ENCODE peak calls at places on chromosomes 7 and 10, in ten cellular contexts. R is psoas muscle; F is HL-60; Z is CD8-positive, alpha-beta T cell; D is lung; J is cardiac muscle cell; W is neural crest cell; P is GM13977; N is HCT116; U is AG04449. G is an unnamed sample.

GRCh38 chr10:4316166-4316810 is 509.7 kb upstream of the AKR1E2 start:
- DNase-seq in R (peak; percentile 56), F (no peak), Z (no peak), D (no peak), J (no peak), W (peak; percentile 5), P (no peak), N (no peak), U (no peak), G (no peak)

GRCh38 chr7:44261239-44261638 is 60.5 kb downstream of the YKT6 start:
- DNase-seq in R (no peak), F (no peak), Z (no peak), D (no peak), J (no peak), W (no peak), P (peak; percentile 68), N (no peak), U (no peak), G (no peak)

GRCh38 chr7:51046103-51046466 is 263.4 kb upstream of the GRB10 start:
- DNase-seq in R (no peak), F (no peak), Z (no peak), D (no peak), J (no peak), W (no peak), P (no peak), N (no peak), U (no peak), G (no peak)

GRCh38 chr7:12111461-12112405 is 99.4 kb upstream of the TMEM106B start:
- DNase-seq in R (peak; percentile 47), F (no peak), Z (peak; percentile 15), D (peak; percentile 54), J (peak; percentile 55), W (no peak), P (no peak), N (no peak), U (no peak), G (peak; percentile 9)

GRCh38 chr7:69412331-69413146 is 185.7 kb upstream of the AUTS2 start:
- DNase-seq in R (peak; percentile 67), F (no peak), Z (no peak), D (no peak), J (no peak), W (no peak), P (peak; percentile 66), N (no peak), U (no peak), G (no peak)

GRCh38 chr10:74891048-74891447 is 64.6 kb downstream of the KAT6B start:
- DNase-seq in R (no peak), F (no peak), Z (no peak), D (no peak), J (no peak), W (no peak), P (no peak), N (no peak), U (no peak), G (no peak)

GRCh38 chr10:127872871-127873600 is 19.7 kb downstream of the CLRN3 start:
- DNase-seq in R (no peak), F (no peak), Z (no peak), D (no peak), J (no peak), W (no peak), P (no peak), N (no peak), U (no peak), G (no peak)

GRCh38 chr10:51915031-51915542 is 215.7 kb upstream of the CSTF2T start:
- DNase-seq in R (no peak), F (no peak), Z (no peak), D (no peak), J (no peak), W (no peak), P (no peak), N (no peak), U (no peak), G (no peak)

GRCh38 chr7:152608208-152608607 is 67.7 kb downstream of the XRCC2 start:
- DNase-seq in R (no peak), F (no peak), Z (no peak), D (no peak), J (no peak), W (no peak), P (no peak), N (no peak), U (no peak), G (no peak)

GRCh38 chr10:3828404-3829192 is 43.6 kb upstream of the KLF6 start:
- DNase-seq in R (no peak), F (no peak), Z (no peak), D (no peak), J (no peak), W (no peak), P (peak; percentile 68), N (no peak), U (no peak), G (no peak)

GRCh38 chr10:7988985-7989384 is 65.5 kb upstream of the GATA3 start:
- DNase-seq in R (no peak), F (no peak), Z (no peak), D (no peak), J (no peak), W (no peak), P (no peak), N (no peak), U (no peak), G (no peak)

GRCh38 chr7:49855281-49855980 is 82.0 kb downstream of the VWC2 start:
- DNase-seq in R (no peak), F (no peak), Z (no peak), D (no peak), J (no peak), W (no peak), P (no peak), N (no peak), U (no peak), G (no peak)

GRCh38 chr10:69936091-69936490 is 116.6 kb upstream of the MACROH2A2 start:
- DNase-seq in R (no peak), F (no peak), Z (no peak), D (no peak), J (no peak), W (no peak), P (peak; percentile 67), N (no peak), U (no peak), G (no peak)

GRCh38 chr10:49281461-49281860 is 17.5 kb upstream of the C10orf71 start:
- DNase-seq in R (peak; percentile 35), F (no peak), Z (no peak), D (no peak), J (no peak), W (no peak), P (no peak), N (no peak), U (no peak), G (no peak)
- TF ChIP-seq CTCF in R (no peak), F (no peak), Z (no peak), D (no peak), J (peak; percentile 21), W (peak; percentile 53), P (peak; percentile 45), N (peak; percentile 72), U (no peak), G (peak; percentile 53)

GRCh38 chr7:130791746-130792145 is 57.7 kb upstream of the KLF14 start:
- DNase-seq in R (no peak), F (no peak), Z (no peak), D (no peak), J (no peak), W (no peak), P (no peak), N (no peak), U (no peak), G (no peak)

GRCh38 chr7:130794619-130794922 is 60.6 kb upstream of the KLF14 start:
- DNase-seq in R (no peak), F (no peak), Z (no peak), D (no peak), J (no peak), W (no peak), P (no peak), N (no peak), U (no peak), G (no peak)

GRCh38 chr7:130793855-130794618 is 60.0 kb upstream of the KLF14 start:
- DNase-seq in R (no peak), F (no peak), Z (no peak), D (no peak), J (no peak), W (no peak), P (no peak), N (peak; percentile 21), U (no peak), G (no peak)
- TF ChIP-seq CTCF in R (no peak), F (no peak), Z (no peak), D (no peak), J (no peak), W (no peak), P (no peak), N (peak; percentile 25), U (peak; percentile 10), G (no peak)

DNA sequence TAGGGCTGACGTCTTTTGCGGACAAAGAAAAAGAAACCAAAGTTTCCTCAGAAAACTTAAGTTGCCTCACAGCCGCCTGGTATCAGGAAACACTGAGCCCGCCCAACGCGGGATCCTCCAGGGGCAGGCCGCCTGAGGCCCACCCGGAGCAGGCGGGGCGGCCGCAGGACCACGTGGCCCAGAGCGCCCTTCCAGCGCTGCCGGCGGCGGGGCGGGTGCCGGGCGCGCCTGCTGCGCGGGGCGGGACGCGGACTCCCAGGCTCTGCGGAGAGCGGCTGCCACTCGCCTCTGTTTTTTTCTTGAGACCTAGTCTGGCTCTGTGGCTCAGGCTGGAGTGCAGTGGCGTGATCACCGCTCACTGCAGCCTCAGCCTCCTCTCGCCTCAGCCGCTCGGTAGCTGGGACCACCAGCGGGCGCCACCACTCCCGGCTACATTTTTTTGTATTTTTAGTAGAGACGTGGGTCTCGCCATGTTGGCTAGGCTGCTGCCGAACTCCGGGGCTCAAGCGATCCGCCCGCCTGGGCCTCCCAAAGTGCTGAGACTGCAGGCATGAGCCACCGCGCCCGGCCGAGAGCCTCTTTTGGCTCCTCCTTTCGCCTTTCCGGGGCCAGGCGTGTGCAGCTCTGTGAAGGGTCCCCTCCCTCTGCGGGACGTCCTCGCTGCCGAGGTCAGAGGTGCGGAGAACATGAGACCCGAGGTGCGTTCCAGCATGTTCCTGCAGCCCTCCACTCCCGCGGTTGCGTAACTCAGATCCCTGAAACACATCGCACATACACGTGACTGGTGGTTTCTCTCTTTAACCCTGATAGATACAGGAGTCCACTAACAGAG is 11.6 kb upstream of the HNRNPF start:
- DNase-seq in R (peak; percentile 94), F (peak; percentile 87), Z (peak; percentile 86), D (peak; percentile 85), J (peak; percentile 72), W (peak; percentile 65), P (peak; percentile 78), N (no peak), U (no peak), G (peak; percentile 65)
- TF ChIP-seq CTCF in R (no peak), F (no peak), Z (no peak), D (no peak), J (no peak), W (no peak), P (peak; percentile 45), N (no peak), U (peak; percentile 26), G (peak; percentile 44)

DNA sequence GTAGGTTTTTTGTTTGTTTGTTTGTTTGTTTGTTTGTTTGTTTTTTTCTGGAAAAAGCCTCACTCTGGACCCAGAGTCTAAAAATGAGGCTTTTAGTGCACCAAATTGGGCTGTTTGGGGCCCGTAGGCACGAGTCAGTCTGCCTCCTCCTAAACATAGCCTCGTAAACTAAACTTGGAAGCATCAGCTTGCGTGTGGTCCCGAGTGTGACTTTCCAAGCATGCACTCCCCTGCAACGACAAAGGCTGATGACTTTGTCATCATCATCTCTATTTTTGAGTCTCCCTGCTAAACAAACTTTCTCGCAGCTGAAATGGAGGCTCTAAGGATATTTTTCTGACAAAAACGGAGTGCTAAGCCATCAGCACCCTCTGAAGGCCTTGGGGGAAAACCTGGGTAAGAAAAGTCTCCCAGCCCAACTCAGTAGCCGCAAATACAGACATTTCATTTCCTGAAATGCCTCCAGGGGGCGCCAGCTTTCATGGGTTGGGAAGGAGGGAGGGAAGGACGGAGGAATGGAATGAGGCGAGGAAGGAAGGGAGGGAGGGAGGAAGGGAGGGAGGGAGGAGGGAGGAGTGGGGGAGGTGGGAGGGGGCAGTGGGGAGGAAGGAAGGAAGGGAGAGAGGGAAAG is 245.9 kb downstream of the KCNMA1 start:
- DNase-seq in R (peak; percentile 84), F (peak; percentile 26), Z (no peak), D (peak; percentile 82), J (peak; percentile 86), W (peak; percentile 81), P (peak; percentile 53), N (peak; percentile 74), U (peak; percentile 49), G (peak; percentile 64)
- TF ChIP-seq CTCF in R (peak; percentile 59), F (peak; percentile 14), Z (no peak), D (peak; percentile 27), J (peak; percentile 65), W (peak; percentile 65), P (peak; percentile 76), N (peak; percentile 70), U (peak; percentile 83), G (peak; percentile 61)